ENCODE peak calls at places on chromosomes 16 and 17, in six cellular contexts. Z is epithelial cell of esophagus, L is A549, J is HCT116, X is cardiac muscle cell, I is choroid plexus epithelial cell. A is an unnamed sample.

GRCh38 chr17:34201225-34201624 is 53.9 kb upstream of the CCL2 start:
- DNase-seq in Z (no peak), J (no peak), I (no peak), X (no peak), L (no peak), A (no peak)

GRCh38 chr16:75074920-75075687 is 41.5 kb downstream of the LDHD start:
- DNase-seq in Z (no peak), I (peak; percentile 58), L (no peak), J (no peak), X (no peak), A (no peak)

GRCh38 chr16:60438894-60439293 is 1597.3 kb downstream of the CDH8 start:
- DNase-seq in J (no peak), L (no peak), I (no peak), Z (no peak), X (no peak), A (no peak)

GRCh38 chr17:57407287-57408063 is 151.2 kb downstream of the MSI2 start:
- DNase-seq in Z (peak; percentile 40), X (no peak), J (no peak), L (no peak), I (no peak), A (no peak)

GRCh38 chr17:36133629-36134259 is 30.1 kb downstream of the CCL4 start:
- DNase-seq in I (peak; percentile 58), X (no peak), L (no peak), J (no peak), Z (peak; percentile 31), A (no peak)

GRCh38 chr16:65782537-65783290 is 583.8 kb upstream of the CDH5 start:
- DNase-seq in J (no peak), X (no peak), L (no peak), I (peak; percentile 61), Z (peak; percentile 75), A (peak; percentile 61)

GRCh38 chr17:64231567-64232141 is 31.4 kb downstream of the TEX2 start:
- DNase-seq in Z (peak; percentile 49), I (no peak), X (no peak), J (no peak), L (no peak), A (no peak)

GRCh38 chr17:56262854-56263253 is 109.6 kb downstream of the ANKFN1 start:
- DNase-seq in X (no peak), Z (no peak), I (no peak), J (no peak), L (no peak), A (no peak)

GRCh38 chr17:80968602-80969029 is 23.0 kb upstream of the CHMP6 start:
- DNase-seq in X (no peak), I (peak; percentile 25), L (no peak), J (no peak), Z (no peak), A (no peak)

GRCh38 chr16:81621496-81621895 is 157.6 kb upstream of the PLCG2 start:
- DNase-seq in Z (peak; percentile 99), L (no peak), J (no peak), X (no peak), I (no peak), A (no peak)

GRCh38 chr17:17376362-17376761 is 73.2 kb downstream of the NT5M start:
- DNase-seq in X (peak; percentile 52), J (no peak), I (peak; percentile 19), L (no peak), Z (no peak), A (no peak)

GRCh38 chr16:84356591-84357116 is 11.7 kb upstream of the ATP2C2 start:
- DNase-seq in I (no peak), Z (peak; percentile 57), J (no peak), L (no peak), X (no peak), A (no peak)

GRCh38 chr16:70638814-70639792 is 7.3 kb upstream of the IL34 start:
- DNase-seq in Z (peak; percentile 65), X (no peak), L (no peak), J (no peak), I (peak; percentile 86), A (no peak)

GRCh38 chr17:41417576-41418015 is 6.8 kb downstream of the KRT37 start:
- DNase-seq in J (no peak), L (peak; percentile 67), X (peak; percentile 28), I (no peak), Z (peak; percentile 88), A (no peak)

GRCh38 chr17:550041-550398 is 164.6 kb downstream of the VPS53 start:
- DNase-seq in I (no peak), Z (peak; percentile 61), J (no peak), X (no peak), L (no peak), A (no peak)

GRCh38 chr16:25223964-25224363 is 7.2 kb downstream of the AQP8 start:
- DNase-seq in J (no peak), Z (no peak), X (no peak), I (no peak), L (no peak), A (no peak)

GRCh38 chr17:41322264-41322902 is 6.9 kb upstream of the KRTAP17-1 start:
- DNase-seq in I (peak; percentile 86), X (peak; percentile 42), L (peak; percentile 46), Z (peak; percentile 72), J (peak; percentile 35), A (peak; percentile 63)

GRCh38 chr16:25089346-25089745 is 22.2 kb upstream of the LCMT1 start:
- DNase-seq in I (no peak), L (no peak), X (no peak), Z (no peak), J (no peak), A (no peak)

GRCh38 chr17:17819561-17819995 is 17.2 kb downstream of the SREBF1 start:
- DNase-seq in J (no peak), I (peak; percentile 98), X (no peak), Z (peak; percentile 93), L (peak; percentile 95), A (peak; percentile 74)

GRCh38 chr16:29926675-29927522 is 873 bp upstream of the KCTD13 start:
- DNase-seq in L (peak; percentile 35), X (no peak), I (no peak), Z (peak; percentile 14), J (no peak), A (no peak)

GRCh38 chr16:19678804-19679203 is 39.2 kb downstream of the KNOP1 start:
- DNase-seq in Z (no peak), X (no peak), I (no peak), L (no peak), J (no peak), A (no peak)

GRCh38 chr17:31424944-31425582 is 33.6 kb downstream of the RAB11FIP4 start:
- DNase-seq in Z (no peak), X (peak; percentile 28), L (no peak), I (no peak), J (no peak), A (no peak)

GRCh38 chr16:23729503-23730424 is 16.7 kb upstream of the ERN2 start:
- DNase-seq in L (no peak), I (peak; percentile 84), J (peak; percentile 31), Z (peak; percentile 26), X (no peak), A (no peak)

GRCh38 chr16:17083628-17084027 is 387.1 kb downstream of the XYLT1 start:
- DNase-seq in L (no peak), X (no peak), Z (no peak), J (no peak), I (no peak), A (no peak)

GRCh38 chr16:72983728-72984350 is 64.1 kb downstream of the ZFHX3 start:
- DNase-seq in I (no peak), X (no peak), J (no peak), L (no peak), Z (no peak), A (no peak)

GRCh38 chr16:50457423-50457822 is 88.6 kb upstream of the BRD7 start:
- DNase-seq in I (no peak), X (no peak), J (no peak), L (no peak), Z (peak; percentile 36), A (no peak)

GRCh38 chr16:66898933-66899309 is 18.6 kb downstream of the PDP2 start:
- DNase-seq in J (no peak), X (no peak), I (no peak), Z (no peak), L (no peak), A (no peak)

GRCh38 chr16:72189865-72190371 is 18.0 kb upstream of the PMFBP1 start:
- DNase-seq in L (no peak), J (no peak), X (no peak), I (peak; percentile 93), Z (peak; percentile 66), A (no peak)

GRCh38 chr17:50364061-50364458 is 8.9 kb downstream of the MRPL27 start:
- DNase-seq in L (no peak), Z (no peak), J (no peak), I (no peak), X (no peak), A (no peak)

GRCh38 chr16:75093598-75094540 is 22.7 kb downstream of the LDHD start:
- DNase-seq in I (no peak), X (no peak), Z (no peak), J (no peak), L (no peak), A (no peak)

GRCh38 chr17:50559674-50560184 is 786 bp upstream of the CACNA1G start:
- DNase-seq in Z (peak; percentile 54), I (peak; percentile 38), X (peak; percentile 81), J (peak; percentile 64), L (peak; percentile 95), A (no peak)

GRCh38 chr16:87392823-87393679 is 915 bp downstream of the MAP1LC3B start:
- DNase-seq in I (peak; percentile 53), Z (peak; percentile 63), L (peak; percentile 41), X (peak; percentile 65), J (no peak), A (no peak)
- TF ChIP-seq CTCF in I (peak; percentile 53), Z (peak; percentile 30), L (no peak), X (peak; percentile 35), J (no peak), A (peak; percentile 24)

DNA sequence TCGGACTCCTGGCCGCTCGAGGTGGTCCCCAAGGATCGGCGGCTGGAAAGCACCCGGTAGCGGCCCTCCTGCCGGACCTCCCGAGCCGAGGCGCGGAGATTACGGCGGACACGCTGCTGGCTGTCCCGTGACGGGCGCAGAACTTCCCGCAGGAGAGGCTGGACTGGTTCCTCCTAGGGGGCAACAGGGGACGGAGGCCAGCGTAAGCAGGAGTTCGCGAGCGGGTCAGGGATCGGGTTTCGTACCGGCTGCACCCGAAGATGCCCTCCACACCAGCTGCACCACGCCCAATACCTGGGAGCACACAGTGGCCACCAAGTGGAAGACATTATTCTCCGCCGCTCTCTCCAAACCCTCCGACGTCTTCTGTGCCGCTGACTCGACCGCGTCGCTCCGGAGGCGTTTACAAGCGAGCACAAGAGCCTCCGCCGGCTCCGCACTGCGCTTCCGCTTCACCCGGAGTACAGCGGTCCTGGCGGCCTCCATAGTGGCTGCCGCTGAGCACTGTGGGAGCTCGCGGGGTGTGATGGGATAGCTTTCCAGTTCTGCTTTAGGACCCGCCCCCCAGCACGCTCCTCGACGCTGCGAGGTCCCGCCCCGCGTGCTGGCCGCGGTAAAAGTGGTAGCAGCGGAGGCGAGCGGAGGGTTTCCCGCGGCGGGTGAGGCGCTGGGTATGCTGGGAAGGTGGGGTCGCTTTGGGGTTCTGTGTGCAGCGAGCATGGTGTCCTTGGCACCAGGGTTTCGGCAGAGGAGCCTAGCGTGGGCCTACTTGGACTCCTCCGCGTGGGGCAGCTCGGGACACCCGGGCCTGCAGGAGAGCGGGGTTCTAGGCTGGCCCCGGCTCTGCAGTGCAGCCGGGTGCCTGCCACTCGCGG is at the start of the genes PRMT7 and SLC7A6OS:
- DNase-seq in Z (peak; percentile 94), X (peak; percentile 95), J (peak; percentile 74), L (peak; percentile 98), I (peak; percentile 89), A (peak; percentile 71)
- TF ChIP-seq CTCF in Z (no peak), X (peak; percentile 30), J (no peak), L (no peak), I (no peak), A (no peak)

GRCh38 chr17:43006639-43007551 is at the start of gene IFI35:
- DNase-seq in Z (peak; percentile 74), X (peak; percentile 72), L (peak; percentile 80), I (peak; percentile 94), J (peak; percentile 42), A (peak; percentile 65)
- TF ChIP-seq CTCF in Z (peak; percentile 27), X (peak; percentile 38), L (peak; percentile 41), I (peak; percentile 25), J (no peak), A (peak; percentile 28)

GRCh38 chr17:38798614-38799500 is 499 bp downstream of the PIP4K2B start:
- DNase-seq in J (no peak), I (peak; percentile 53), L (peak; percentile 50), X (no peak), Z (peak; percentile 39), A (no peak)
- TF ChIP-seq CTCF in J (no peak), I (no peak), L (no peak), X (no peak), Z (no peak), A (no peak)